ENCODE peak calls at places on chromosomes 1 and 21, in ten cellular contexts. I is tibial artery; V is posterior cingulate gyrus; U is renal cortical epithelial cell; F is activated CD4-positive, alpha-beta T cell treated with anti-CD3 and anti-CD28 coated beads, Interleukin-2, amount 50 U/mL, for 1 hour; R is stimulated activated CD8-positive, alpha-beta memory T cell treated with anti-CD3 and anti-CD28 coated beads, Interleukin-15, amount 100 ng/mL, for 4 hours; S is left colon; P is HuH-7; Y is heart left ventricle; Q is amygdala. J is an unnamed sample.

GRCh38 chr1:10696977-10697376 is 99.5 kb downstream of the CASZ1 start:
- DNase-seq in I (no peak), V (no peak), U (no peak), F (no peak), R (no peak), S (no peak), P (no peak), Y (no peak), Q (no peak), J (no peak)

GRCh38 chr1:110636149-110636935 is 30.2 kb upstream of the KCNA2 start:
- DNase-seq in I (no peak), V (no peak), U (no peak), F (no peak), R (no peak), S (no peak), P (no peak), Y (no peak), Q (no peak), J (no peak)

GRCh38 chr1:89904219-89904980 is 83.6 kb downstream of the LRRC8D start:
- DNase-seq in I (no peak), V (no peak), U (peak), F (no peak), R (no peak), S (no peak), P (no peak), Y (no peak), Q (no peak), J (no peak)

GRCh38 chr1:53733975-53734649 is 4.9 kb downstream of the GLIS1 start:
- DNase-seq in I (no peak), V (peak), U (peak), F (no peak), R (no peak), S (no peak), P (no peak), Y (no peak), Q (no peak), J (no peak)

GRCh38 chr1:26828352-26829093 is 2.0 kb downstream of the ZDHHC18 start:
- DNase-seq in I (no peak), V (peak), U (no peak), F (no peak), R (no peak), S (no peak), P (no peak), Y (no peak), Q (no peak), J (no peak)

GRCh38 chr1:70768211-70768610 is 279.4 kb downstream of the PTGER3 start:
- DNase-seq in I (no peak), V (no peak), U (no peak), F (no peak), R (no peak), S (no peak), P (no peak), Y (no peak), Q (no peak), J (no peak)

GRCh38 chr1:172269644-172270043 is 150.8 kb upstream of the C1orf105 start:
- DNase-seq in I (no peak), V (no peak), U (peak), F (no peak), R (no peak), S (no peak), P (no peak), Y (no peak), Q (no peak), J (no peak)

GRCh38 chr21:21268061-21268471 is 269.9 kb downstream of the NCAM2 start:
- DNase-seq in I (no peak), V (peak), U (peak), F (no peak), R (no peak), S (no peak), P (no peak), Y (no peak), Q (no peak), J (no peak)

GRCh38 chr1:220878223-220879081 is 791 bp upstream of the HLX start:
- DNase-seq in I (no peak), V (no peak), U (no peak), F (no peak), R (no peak), S (peak), P (no peak), Y (no peak), Q (no peak), J (no peak)

J was measured in activated CD8-positive, alpha-beta T cell treated with anti-CD3 and anti-CD28 coated beads, Interleukin-2, amount 10 ng/mL, durations not matched to agents 7 days and 5 days.